ENCODE peak calls at places on chromosome 6, in nine cellular contexts. Q is mammary epithelial cell, W is PC-9, S is fibroblast of lung, J is keratinocyte, X is DND-41, T is hepatocyte, P is neural progenitor cell, A is astrocyte. E is an unnamed sample. For H3K4me1 and H3K9me3, the result is how much of the 10 kb centered on the place peaks cover.

GRCh38 chr6:125123468-125124249 is 29.9 kb upstream of the TPD52L1 start:
- DNase-seq in Q (no peak), W (no peak), S (no peak), J (no peak), X (no peak), T (no peak), P (no peak), A (no peak), E (no peak)

GRCh38 chr6:72709436-72709835 is 87.6 kb downstream of the KCNQ5 start:
- DNase-seq in Q (no peak), W (no peak), S (no peak), J (no peak), X (no peak), T (no peak), P (no peak), A (no peak), E (no peak)

GRCh38 chr6:139152088-139152891 is 17.4 kb downstream of the HECA start:
- DNase-seq in Q (no peak), W (no peak), S (peak), J (no peak), X (no peak), T (no peak), P (no peak), A (peak), E (no peak)

GRCh38 chr6:118746100-118746874 is 94.9 kb upstream of the CEP85L start:
- DNase-seq in Q (no peak), W (no peak), S (no peak), J (no peak), X (peak), T (no peak), P (no peak), A (no peak), E (no peak)

GRCh38 chr6:146336200-146336599 is 207.4 kb upstream of the RAB32 start:
- DNase-seq in Q (no peak), W (no peak), S (no peak), J (no peak), X (no peak), T (no peak), P (no peak), A (peak), E (no peak)

GRCh38 chr6:150528648-150529285 is 70.9 kb upstream of the PLEKHG1 start:
- DNase-seq in Q (peak), W (no peak), S (peak), J (no peak), X (no peak), T (peak), P (peak), A (peak), E (peak)

GRCh38 chr6:159092631-159093030 is 47.8 kb upstream of the TAGAP start:
- DNase-seq in Q (no peak), W (no peak), S (peak), J (no peak), X (no peak), T (no peak), P (no peak), A (no peak), E (peak)

GRCh38 chr6:131840441-131840840 is 32.6 kb downstream of the ENPP1 start:
- DNase-seq in Q (no peak), W (no peak), S (no peak), J (no peak), X (no peak), T (no peak), P (no peak), A (no peak), E (no peak)

GRCh38 chr6:100116409-100117194 is 122.6 kb upstream of the MCHR2 start:
- DNase-seq in Q (peak), W (peak), S (peak), J (peak), X (peak), T (peak), P (peak), A (peak), E (peak)

GRCh38 chr6:50718566-50718965 is 5.2 kb downstream of the TFAP2D start:
- DNase-seq in Q (no peak), W (no peak), S (no peak), J (no peak), X (no peak), T (no peak), P (no peak), A (no peak), E (no peak)

GRCh38 chr6:50720623-50721022 is 7.3 kb downstream of the TFAP2D start:
- DNase-seq in Q (peak), W (no peak), S (no peak), J (no peak), X (peak), T (peak), P (peak), A (no peak), E (peak)

GRCh38 chr6:50722829-50723562 is 9.7 kb downstream of the TFAP2D start:
- DNase-seq in Q (no peak), W (no peak), S (no peak), J (no peak), X (no peak), T (no peak), P (peak), A (no peak), E (no peak)

GRCh38 chr6:50721978-50722377 is 8.7 kb downstream of the TFAP2D start:
- DNase-seq in Q (no peak), W (no peak), S (no peak), J (no peak), X (no peak), T (no peak), P (no peak), A (no peak), E (no peak)

GRCh38 chr6:50724381-50725124 is 11.2 kb downstream of the TFAP2D start:
- DNase-seq in Q (no peak), W (no peak), S (no peak), J (no peak), X (no peak), T (no peak), P (peak), A (no peak), E (no peak)
- TF ChIP-seq EZH2 in Q (no peak), W (no peak), S (no peak), J (peak), X (no peak), T (peak), P (peak), A (no peak), E (no peak)

GRCh38 chr6:111835807-111836206 is 37.4 kb downstream of the FYN start:
- DNase-seq in Q (no peak), W (no peak), S (no peak), J (no peak), X (no peak), T (no peak), P (no peak), A (no peak), E (no peak)
- H3K4me1 ChIP-seq in Q (under half), W (under half), S (under half), J (under half), X (under half), T (under half), P (under half), A (under half), E (under half)

DNA sequence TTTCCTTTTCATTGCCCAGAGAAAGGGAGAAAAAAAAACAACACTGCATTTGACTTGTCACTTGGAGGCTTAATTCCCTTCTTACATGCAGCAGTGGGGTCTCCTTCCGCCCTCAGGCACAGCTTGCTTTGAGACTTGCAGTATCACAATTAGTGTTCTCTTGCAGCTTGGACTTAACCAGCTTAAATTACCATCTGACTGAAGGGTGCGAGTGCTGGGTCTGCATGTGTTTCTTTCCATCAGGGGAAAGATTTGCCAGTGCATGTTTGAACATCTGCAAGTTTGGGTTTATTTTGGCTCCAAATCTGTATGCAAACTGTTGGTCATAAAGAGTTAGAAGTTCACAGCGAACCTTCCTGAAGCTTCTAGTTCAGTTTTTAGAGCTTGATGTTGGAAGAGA is 35.7 kb upstream of the IRF4 start:
- DNase-seq in Q (no peak), W (no peak), S (no peak), J (no peak), X (no peak), T (no peak), P (peak), A (no peak), E (no peak)
- H3K9me3 ChIP-seq in Q (under half), W (under half), S (under half), J (under half), X (under half), T (under half), P (under half), A (under half), E (under half)

GRCh38 chr6:90611543-90611864 is 24.6 kb upstream of the MAP3K7 start:
- DNase-seq in Q (no peak), W (no peak), S (peak), J (no peak), X (no peak), T (no peak), P (no peak), A (no peak), E (no peak)

GRCh38 chr6:90610291-90610670 is 23.4 kb upstream of the MAP3K7 start:
- DNase-seq in Q (no peak), W (no peak), S (peak), J (no peak), X (no peak), T (no peak), P (peak), A (no peak), E (peak)

GRCh38 chr6:90611996-90612690 is 25.3 kb upstream of the MAP3K7 start:
- DNase-seq in Q (no peak), W (no peak), S (no peak), J (no peak), X (no peak), T (no peak), P (peak), A (no peak), E (no peak)

GRCh38 chr6:90605749-90606344 is 19.0 kb upstream of the MAP3K7 start:
- DNase-seq in Q (no peak), W (no peak), S (no peak), J (no peak), X (no peak), T (no peak), P (no peak), A (no peak), E (no peak)

DNA sequence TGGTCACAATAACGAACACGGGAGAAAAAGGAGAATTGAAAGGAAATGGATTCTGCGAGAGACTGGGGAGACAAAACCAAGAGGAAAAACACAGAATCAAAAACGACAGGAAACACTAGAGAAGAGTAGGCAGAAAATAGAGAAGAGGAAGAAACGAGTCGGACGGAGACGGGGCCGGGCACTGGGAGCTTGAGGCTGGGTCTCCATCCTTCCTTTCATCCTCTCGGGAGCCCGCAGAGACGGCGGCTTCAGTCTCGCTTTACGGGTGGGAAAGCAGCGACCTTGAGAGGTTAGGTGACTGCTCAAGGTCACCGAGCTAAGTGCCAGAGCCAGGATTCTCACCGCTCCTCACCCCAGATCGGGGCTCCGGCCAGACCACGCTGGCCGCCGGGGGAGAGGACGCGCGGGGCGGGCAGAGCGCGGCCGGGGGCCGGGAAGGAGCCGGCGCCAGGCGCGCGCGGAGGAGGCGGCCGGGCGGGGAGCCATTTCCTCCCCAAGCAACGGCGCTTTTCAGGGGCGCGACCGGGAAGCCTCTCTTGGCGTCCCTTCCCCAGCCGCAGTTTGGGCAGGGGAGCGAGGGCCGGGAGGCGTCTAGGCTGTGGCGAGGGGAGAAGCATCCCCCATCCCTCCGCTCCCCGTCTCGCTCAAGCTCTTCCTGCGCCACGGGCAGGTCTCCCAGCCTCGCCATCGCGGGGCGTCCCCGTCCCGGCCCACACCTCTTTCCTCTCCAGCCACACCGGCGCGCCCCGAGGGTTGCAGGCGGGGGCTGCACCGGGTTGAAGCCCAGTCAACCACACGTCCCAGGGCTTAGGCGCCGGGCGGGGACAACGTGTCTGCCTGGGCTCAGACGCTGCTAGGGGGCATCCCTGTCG is 24.0 kb upstream of the MAP3K7 start:
- DNase-seq in Q (peak), W (no peak), S (peak), J (no peak), X (no peak), T (peak), P (peak), A (peak), E (peak)
- TF ChIP-seq EZH2 in Q (no peak), W (no peak), S (no peak), J (no peak), X (no peak), T (no peak), P (peak), A (peak), E (peak)

GRCh38 chr6:156390621-156391378 is 386.4 kb upstream of the ARID1B start:
- DNase-seq in Q (no peak), W (no peak), S (no peak), J (no peak), X (no peak), T (no peak), P (no peak), A (no peak), E (no peak)

GRCh38 chr6:156391379-156391777 is 385.8 kb upstream of the ARID1B start:
- DNase-seq in Q (no peak), W (no peak), S (no peak), J (no peak), X (no peak), T (no peak), P (no peak), A (no peak), E (no peak)

GRCh38 chr6:156395276-156395675 is 381.9 kb upstream of the ARID1B start:
- DNase-seq in Q (no peak), W (no peak), S (no peak), J (no peak), X (no peak), T (no peak), P (no peak), A (no peak), E (no peak)

GRCh38 chr6:156389296-156389695 is 387.9 kb upstream of the ARID1B start:
- DNase-seq in Q (no peak), W (no peak), S (no peak), J (no peak), X (no peak), T (no peak), P (no peak), A (no peak), E (no peak)

DNA sequence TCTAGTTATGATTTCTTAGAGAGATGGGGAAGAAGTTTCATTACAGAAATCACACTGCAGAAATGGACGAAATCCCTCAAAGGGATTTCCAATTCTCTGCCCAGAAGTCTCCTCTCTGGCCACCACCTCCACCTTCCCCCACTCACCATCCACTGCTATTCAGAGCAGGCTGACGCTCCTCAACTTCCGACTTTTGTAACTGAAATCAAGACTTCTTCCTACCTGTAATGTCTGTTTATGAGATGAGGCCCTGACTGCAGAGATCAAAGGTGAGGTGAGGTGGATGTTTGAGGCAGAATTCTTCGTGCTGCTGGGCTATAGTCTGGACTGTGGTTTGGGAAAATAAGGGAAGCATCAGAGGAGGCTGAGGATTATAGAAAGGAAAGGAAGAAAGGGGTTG is 385.2 kb upstream of the ARID1B start:
- DNase-seq in Q (no peak), W (no peak), S (no peak), J (no peak), X (no peak), T (no peak), P (no peak), A (no peak), E (no peak)
- H3K4me1 ChIP-seq in Q (under half), W (under half), S (under half), J (under half), X (under half), T (under half), P (under half), A (under half), E (under half)

GRCh38 chr6:78599526-78599925 is 267.8 kb upstream of the IRAK1BP1 start:
- DNase-seq in Q (no peak), W (no peak), S (no peak), J (peak), X (no peak), T (no peak), P (no peak), A (peak), E (peak)

GRCh38 chr6:78598966-78599365 is 268.4 kb upstream of the IRAK1BP1 start:
- DNase-seq in Q (peak), W (peak), S (peak), J (peak), X (no peak), T (no peak), P (no peak), A (peak), E (peak)

GRCh38 chr6:78597966-78598365 is 269.4 kb upstream of the IRAK1BP1 start:
- DNase-seq in Q (no peak), W (no peak), S (no peak), J (no peak), X (no peak), T (no peak), P (no peak), A (no peak), E (no peak)

GRCh38 chr6:78593898-78594666 is 273.3 kb upstream of the IRAK1BP1 start:
- DNase-seq in Q (peak), W (no peak), S (no peak), J (no peak), X (no peak), T (no peak), P (no peak), A (no peak), E (peak)

DNA sequence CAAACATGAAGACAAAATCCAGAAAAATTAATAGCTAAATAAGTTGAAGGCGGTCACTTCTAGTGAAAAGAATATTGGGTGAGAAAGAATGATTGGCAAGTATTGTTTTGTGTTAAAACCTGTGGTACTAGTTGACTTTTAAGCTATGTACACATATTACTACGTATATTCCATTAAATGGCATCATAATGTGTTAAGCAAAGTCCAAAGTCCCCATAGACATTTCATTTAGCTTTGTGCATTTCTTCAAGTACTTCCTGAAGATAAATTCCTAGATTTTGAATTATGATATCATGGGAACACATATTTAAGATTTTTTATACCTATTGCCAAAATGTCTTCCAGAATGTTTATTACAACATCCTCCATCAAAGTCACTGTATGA is 272.7 kb upstream of the IRAK1BP1 start:
- DNase-seq in Q (no peak), W (no peak), S (no peak), J (no peak), X (no peak), T (no peak), P (no peak), A (no peak), E (no peak)
- H3K9me3 ChIP-seq in Q (under half), W (under half), S (under half), J (under half), X (under half), T (under half), P (under half), A (under half), E (under half)

DNA sequence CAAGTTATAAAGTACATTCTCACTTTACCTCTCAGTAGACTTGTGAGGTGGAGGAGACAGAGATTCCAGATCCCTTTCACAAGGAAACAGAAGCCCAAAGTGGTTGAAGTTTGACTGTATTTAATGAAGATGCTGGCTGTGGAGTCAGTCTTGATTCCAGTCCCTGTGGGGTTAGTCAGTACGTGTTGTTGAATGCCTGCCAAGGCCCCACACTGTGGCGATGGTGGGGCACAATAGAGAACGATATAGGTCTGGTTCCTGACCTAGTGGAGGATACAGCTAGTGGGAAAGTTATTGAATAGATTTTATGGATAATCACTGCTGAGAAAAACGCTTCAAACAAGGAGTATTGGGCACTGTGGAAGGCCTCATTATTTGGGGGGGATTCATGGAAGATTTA is 71.4 kb downstream of the LRRC1 start:
- DNase-seq in Q (no peak), W (no peak), S (no peak), J (no peak), X (no peak), T (no peak), P (no peak), A (no peak), E (no peak)
- TF ChIP-seq EZH2 in Q (no peak), W (no peak), S (no peak), J (no peak), X (no peak), T (no peak), P (no peak), A (no peak), E (no peak)

GRCh38 chr6:116015983-116016382 is 44.7 kb downstream of the FRK start:
- DNase-seq in Q (no peak), W (no peak), S (no peak), J (no peak), X (no peak), T (peak), P (no peak), A (no peak), E (no peak)
- H3K4me1 ChIP-seq in Q (half or more), W (half or more), S (under half), J (half or more), X (under half), T (half or more), P (under half), A (under half), E (under half)

E was measured in GM23248.